ENCODE peak calls at places on chromosome 16, in four cellular contexts. Y, D, Q and W are unnamed samples.

GRCh38 chr16:64586756-64587155 is 535.1 kb downstream of the CDH11 start:
- DNase-seq in Y (no peak), D (no peak), Q (no peak), W (no peak)

GRCh38 chr16:79721186-79721745 is 120.7 kb upstream of the MAF start:
- DNase-seq in Y (no peak), D (no peak), Q (no peak), W (no peak)

GRCh38 chr16:66618588-66618987 is 14.1 kb downstream of the CMTM3 start:
- DNase-seq in Y (no peak), D (no peak), Q (peak), W (peak)

GRCh38 chr16:16158741-16159374 is 64.4 kb downstream of the ABCC6 start:
- DNase-seq in Y (no peak), D (no peak), Q (peak), W (no peak)

GRCh38 chr16:10509534-10510025 is 70.8 kb downstream of the EMP2 start:
- DNase-seq in Y (peak), D (no peak), Q (peak), W (peak)

GRCh38 chr16:11047939-11048500 is 103.7 kb downstream of the CLEC16A start:
- DNase-seq in Y (no peak), D (no peak), Q (no peak), W (no peak)

GRCh38 chr16:89453662-89454321 is 36.6 kb downstream of the ANKRD11 start:
- DNase-seq in Y (no peak), D (no peak), Q (no peak), W (peak)

GRCh38 chr16:1788708-1789100 is 4.8 kb downstream of the IGFALS start:
- DNase-seq in Y (no peak), D (no peak), Q (no peak), W (peak)